ENCODE peak calls at places on chromosomes 7 and 10, in six cellular contexts. A is cardiac fibroblast, Q is astrocyte of the cerebellum, V is T-helper 17 cell, I is T follicular helper cell, R is left ventricle myocardium superior. D is an unnamed sample.

GRCh38 chr7:45598697-45599520 is 24.7 kb downstream of the ADCY1 start:
- DNase-seq in Q (no peak), I (no peak), V (no peak), A (no peak), R (no peak), D (no peak)

GRCh38 chr10:43648083-43648391 is 644 bp downstream of the ZNF32 start:
- DNase-seq in I (no peak), Q (no peak), V (no peak), A (no peak), R (no peak), D (no peak)

GRCh38 chr10:123841115-123841514 is 50.5 kb downstream of the CPXM2 start:
- DNase-seq in V (no peak), A (no peak), R (no peak), I (no peak), Q (no peak), D (no peak)

GRCh38 chr10:109743141-109744120 is 179.9 kb downstream of the XPNPEP1 start:
- DNase-seq in R (no peak), Q (no peak), I (no peak), A (no peak), V (no peak), D (no peak)

GRCh38 chr7:150943453-150943814 is 34.7 kb downstream of the KCNH2 start:
- DNase-seq in V (no peak), Q (no peak), R (no peak), A (no peak), I (no peak), D (no peak)

GRCh38 chr7:90661290-90662151 is 65.4 kb downstream of the CDK14 start:
- DNase-seq in R (no peak), I (no peak), Q (peak), A (peak), V (no peak), D (no peak)

GRCh38 chr10:20855398-20856038 is 41.6 kb downstream of the NEBL start:
- DNase-seq in A (peak), R (no peak), I (no peak), Q (peak), V (no peak), D (no peak)

GRCh38 chr10:21368728-21369425 is 156.6 kb downstream of the SKIDA1 start:
- DNase-seq in A (peak), V (no peak), I (no peak), Q (no peak), R (no peak), D (no peak)

GRCh38 chr10:120688928-120689327 is 162.2 kb upstream of the WDR11 start:
- DNase-seq in I (no peak), Q (no peak), A (no peak), R (no peak), V (no peak), D (no peak)

GRCh38 chr10:123274513-123275182 is 120.4 kb downstream of the BUB3 start:
- DNase-seq in R (no peak), I (no peak), V (no peak), Q (no peak), A (no peak), D (no peak)

GRCh38 chr7:54960517-54960916 is 58.3 kb upstream of the EGFR start:
- DNase-seq in V (no peak), R (no peak), A (peak), I (no peak), Q (no peak), D (no peak)

GRCh38 chr7:50659329-50659965 is 94.2 kb upstream of the DDC start:
- DNase-seq in Q (no peak), V (no peak), I (no peak), R (no peak), A (no peak), D (no peak)